ENCODE peak calls at places on chromosomes 6 and 20, in nine cellular contexts. One of them, this sample, is unnamed. For H3K9me3, the result is how much of the 10 kb centered on the place peaks cover.

GRCh38 chr6:3032986-3033385 is 33.3 kb downstream of the NQO2 start:
- DNase-seq in pancreas: no peak
- DNase-seq in upper lobe of right lung: no peak
- DNase-seq in testis: no peak
- DNase-seq in BE2C: no peak
- DNase-seq in CD4-positive, CD25-positive, alpha-beta regulatory T cell: no peak
- DNase-seq in SK-N-MC: no peak
- DNase-seq in left lung: no peak
- DNase-seq in mammary epithelial cell: peak
- DNase-seq in this sample: no peak

GRCh38 chr20:15061955-15062354 is 724.5 kb upstream of the FLRT3 start:
- DNase-seq in pancreas: no peak
- DNase-seq in upper lobe of right lung: no peak
- DNase-seq in testis: peak
- DNase-seq in BE2C: no peak
- DNase-seq in CD4-positive, CD25-positive, alpha-beta regulatory T cell: no peak
- DNase-seq in SK-N-MC: no peak
- DNase-seq in left lung: no peak
- DNase-seq in mammary epithelial cell: peak
- DNase-seq in this sample: no peak

GRCh38 chr6:89371849-89372505 is 19.5 kb upstream of the UBE2J1 start:
- DNase-seq in pancreas: peak
- DNase-seq in upper lobe of right lung: peak
- DNase-seq in testis: peak
- DNase-seq in BE2C: peak
- DNase-seq in CD4-positive, CD25-positive, alpha-beta regulatory T cell: peak
- DNase-seq in SK-N-MC: no peak
- DNase-seq in left lung: peak
- DNase-seq in mammary epithelial cell: peak
- DNase-seq in this sample: peak

GRCh38 chr20:63042448-63043071 is 35.8 kb upstream of the BHLHE23 start:
- DNase-seq in pancreas: no peak
- DNase-seq in upper lobe of right lung: no peak
- DNase-seq in testis: no peak
- DNase-seq in BE2C: peak
- DNase-seq in CD4-positive, CD25-positive, alpha-beta regulatory T cell: no peak
- DNase-seq in SK-N-MC: no peak
- DNase-seq in left lung: no peak
- DNase-seq in mammary epithelial cell: no peak
- DNase-seq in this sample: no peak

GRCh38 chr6:156508126-156508525 is 269.1 kb upstream of the ARID1B start:
- DNase-seq in pancreas: no peak
- DNase-seq in upper lobe of right lung: no peak
- DNase-seq in testis: no peak
- DNase-seq in BE2C: no peak
- DNase-seq in CD4-positive, CD25-positive, alpha-beta regulatory T cell: no peak
- DNase-seq in SK-N-MC: no peak
- DNase-seq in left lung: no peak
- DNase-seq in mammary epithelial cell: no peak
- DNase-seq in this sample: no peak

GRCh38 chr20:43925786-43926185 is 11.1 kb downstream of the TOX2 start:
- DNase-seq in pancreas: no peak
- DNase-seq in upper lobe of right lung: peak
- DNase-seq in testis: peak
- DNase-seq in BE2C: no peak
- DNase-seq in CD4-positive, CD25-positive, alpha-beta regulatory T cell: no peak
- DNase-seq in SK-N-MC: peak
- DNase-seq in left lung: no peak
- DNase-seq in mammary epithelial cell: no peak
- DNase-seq in this sample: no peak

GRCh38 chr6:128630213-128630612 is 109.8 kb upstream of the PTPRK start:
- DNase-seq in pancreas: no peak
- DNase-seq in upper lobe of right lung: no peak
- DNase-seq in testis: no peak
- DNase-seq in BE2C: no peak
- DNase-seq in CD4-positive, CD25-positive, alpha-beta regulatory T cell: no peak
- DNase-seq in SK-N-MC: no peak
- DNase-seq in left lung: no peak
- DNase-seq in mammary epithelial cell: peak
- DNase-seq in this sample: no peak

GRCh38 chr6:150099953-150100352 is 31.0 kb upstream of the ULBP3 start:
- DNase-seq in pancreas: no peak
- DNase-seq in upper lobe of right lung: no peak
- DNase-seq in testis: no peak
- DNase-seq in BE2C: no peak
- DNase-seq in CD4-positive, CD25-positive, alpha-beta regulatory T cell: no peak
- DNase-seq in SK-N-MC: no peak
- DNase-seq in left lung: no peak
- DNase-seq in mammary epithelial cell: no peak
- DNase-seq in this sample: no peak

GRCh38 chr20:43590036-43590391 is 723 bp upstream of the IFT52 start:
- DNase-seq in pancreas: no peak
- DNase-seq in upper lobe of right lung: no peak
- DNase-seq in testis: peak
- DNase-seq in BE2C: peak
- DNase-seq in CD4-positive, CD25-positive, alpha-beta regulatory T cell: no peak
- DNase-seq in SK-N-MC: no peak
- DNase-seq in left lung: no peak
- DNase-seq in mammary epithelial cell: no peak
- DNase-seq in this sample: no peak

GRCh38 chr20:36629719-36630340 is 16.2 kb downstream of the SLA2 start:
- DNase-seq in pancreas: no peak
- DNase-seq in upper lobe of right lung: no peak
- DNase-seq in testis: no peak
- DNase-seq in BE2C: no peak
- DNase-seq in CD4-positive, CD25-positive, alpha-beta regulatory T cell: peak
- DNase-seq in SK-N-MC: no peak
- DNase-seq in left lung: peak
- DNase-seq in mammary epithelial cell: no peak
- DNase-seq in this sample: no peak

GRCh38 chr6:135693971-135694370 is 157.5 kb upstream of the PDE7B start:
- DNase-seq in pancreas: no peak
- DNase-seq in upper lobe of right lung: no peak
- DNase-seq in testis: no peak
- DNase-seq in BE2C: no peak
- DNase-seq in CD4-positive, CD25-positive, alpha-beta regulatory T cell: no peak
- DNase-seq in SK-N-MC: no peak
- DNase-seq in left lung: no peak
- DNase-seq in mammary epithelial cell: no peak
- DNase-seq in this sample: no peak

GRCh38 chr20:15236812-15237211 is 899.4 kb upstream of the FLRT3 start:
- DNase-seq in pancreas: no peak
- DNase-seq in upper lobe of right lung: no peak
- DNase-seq in testis: peak
- DNase-seq in BE2C: peak
- DNase-seq in CD4-positive, CD25-positive, alpha-beta regulatory T cell: no peak
- DNase-seq in SK-N-MC: no peak
- DNase-seq in left lung: no peak
- DNase-seq in mammary epithelial cell: peak
- DNase-seq in this sample: no peak

DNA sequence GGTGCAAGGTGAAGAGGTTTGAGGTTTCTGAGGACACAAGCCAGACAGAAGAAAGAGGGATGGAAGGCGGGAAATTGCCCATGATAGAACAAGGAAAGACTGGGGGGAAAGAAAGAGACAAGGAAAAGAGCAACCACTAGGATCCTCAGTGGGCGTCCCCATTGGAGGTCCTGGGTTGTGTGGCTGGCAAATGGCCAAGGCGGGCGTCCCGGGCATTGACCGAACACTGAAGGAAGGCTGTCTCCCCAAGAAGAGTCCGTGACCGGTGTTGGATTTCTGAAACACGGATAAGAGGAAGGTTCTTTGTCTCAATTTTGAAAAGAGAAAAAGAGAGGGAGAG is 746.6 kb upstream of the ADGRB3 start:
- DNase-seq in pancreas: peak
- DNase-seq in upper lobe of right lung: no peak
- DNase-seq in testis: no peak
- DNase-seq in BE2C: no peak
- DNase-seq in CD4-positive, CD25-positive, alpha-beta regulatory T cell: no peak
- DNase-seq in SK-N-MC: no peak
- DNase-seq in left lung: peak
- DNase-seq in mammary epithelial cell: no peak
- DNase-seq in this sample: no peak
- H3K9me3 ChIP-seq in pancreas: under half
- H3K9me3 ChIP-seq in upper lobe of right lung: under half
- H3K9me3 ChIP-seq in testis: under half
- H3K9me3 ChIP-seq in BE2C: under half
- H3K9me3 ChIP-seq in CD4-positive, CD25-positive, alpha-beta regulatory T cell: under half
- H3K9me3 ChIP-seq in SK-N-MC: under half
- H3K9me3 ChIP-seq in left lung: under half
- H3K9me3 ChIP-seq in mammary epithelial cell: under half
- H3K9me3 ChIP-seq in this sample: under half

GRCh38 chr20:31473331-31474096 is 1.4 kb downstream of the DEFB124 start:
- DNase-seq in pancreas: no peak
- DNase-seq in upper lobe of right lung: no peak
- DNase-seq in testis: no peak
- DNase-seq in BE2C: no peak
- DNase-seq in CD4-positive, CD25-positive, alpha-beta regulatory T cell: no peak
- DNase-seq in SK-N-MC: no peak
- DNase-seq in left lung: no peak
- DNase-seq in mammary epithelial cell: no peak
- DNase-seq in this sample: no peak

GRCh38 chr20:31475472-31476312 is 604 bp downstream of the REM1 start:
- DNase-seq in pancreas: no peak
- DNase-seq in upper lobe of right lung: no peak
- DNase-seq in testis: no peak
- DNase-seq in BE2C: no peak
- DNase-seq in CD4-positive, CD25-positive, alpha-beta regulatory T cell: no peak
- DNase-seq in SK-N-MC: no peak
- DNase-seq in left lung: no peak
- DNase-seq in mammary epithelial cell: no peak
- DNase-seq in this sample: no peak

GRCh38 chr20:31475032-31475431 is at the start of the genes DEFB124 and REM1:
- DNase-seq in pancreas: no peak
- DNase-seq in upper lobe of right lung: peak
- DNase-seq in testis: peak
- DNase-seq in BE2C: peak
- DNase-seq in CD4-positive, CD25-positive, alpha-beta regulatory T cell: no peak
- DNase-seq in SK-N-MC: no peak
- DNase-seq in left lung: peak
- DNase-seq in mammary epithelial cell: no peak
- DNase-seq in this sample: no peak

GRCh38 chr20:31472395-31473330 is 2.3 kb downstream of the DEFB124 start:
- DNase-seq in pancreas: no peak
- DNase-seq in upper lobe of right lung: no peak
- DNase-seq in testis: peak
- DNase-seq in BE2C: no peak
- DNase-seq in CD4-positive, CD25-positive, alpha-beta regulatory T cell: no peak
- DNase-seq in SK-N-MC: no peak
- DNase-seq in left lung: no peak
- DNase-seq in mammary epithelial cell: no peak
- DNase-seq in this sample: no peak

DNA sequence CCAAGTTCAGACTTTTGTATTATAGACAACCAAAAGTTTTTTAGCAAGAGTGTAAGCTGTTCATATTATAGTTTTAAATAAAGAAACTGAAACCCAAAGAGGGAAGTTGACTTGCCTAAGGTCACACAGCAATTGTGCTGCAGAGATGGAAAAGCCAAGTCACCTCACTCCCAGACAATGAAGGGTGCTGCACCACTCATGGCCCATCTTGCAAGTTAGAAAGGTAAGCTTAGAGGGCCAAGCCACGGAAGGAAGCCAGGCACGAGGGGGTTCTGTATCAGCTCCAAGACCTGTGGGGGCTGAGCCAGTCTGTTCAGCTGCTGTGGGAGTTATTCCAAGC is 860 bp downstream of the DEFB124 start:
- DNase-seq in pancreas: no peak
- DNase-seq in upper lobe of right lung: no peak
- DNase-seq in testis: no peak
- DNase-seq in BE2C: no peak
- DNase-seq in CD4-positive, CD25-positive, alpha-beta regulatory T cell: no peak
- DNase-seq in SK-N-MC: no peak
- DNase-seq in left lung: no peak
- DNase-seq in mammary epithelial cell: no peak
- DNase-seq in this sample: no peak
- H3K9me3 ChIP-seq in pancreas: under half
- H3K9me3 ChIP-seq in upper lobe of right lung: under half
- H3K9me3 ChIP-seq in testis: under half
- H3K9me3 ChIP-seq in BE2C: under half
- H3K9me3 ChIP-seq in CD4-positive, CD25-positive, alpha-beta regulatory T cell: under half
- H3K9me3 ChIP-seq in SK-N-MC: under half
- H3K9me3 ChIP-seq in left lung: under half
- H3K9me3 ChIP-seq in mammary epithelial cell: under half
- H3K9me3 ChIP-seq in this sample: under half

DNA sequence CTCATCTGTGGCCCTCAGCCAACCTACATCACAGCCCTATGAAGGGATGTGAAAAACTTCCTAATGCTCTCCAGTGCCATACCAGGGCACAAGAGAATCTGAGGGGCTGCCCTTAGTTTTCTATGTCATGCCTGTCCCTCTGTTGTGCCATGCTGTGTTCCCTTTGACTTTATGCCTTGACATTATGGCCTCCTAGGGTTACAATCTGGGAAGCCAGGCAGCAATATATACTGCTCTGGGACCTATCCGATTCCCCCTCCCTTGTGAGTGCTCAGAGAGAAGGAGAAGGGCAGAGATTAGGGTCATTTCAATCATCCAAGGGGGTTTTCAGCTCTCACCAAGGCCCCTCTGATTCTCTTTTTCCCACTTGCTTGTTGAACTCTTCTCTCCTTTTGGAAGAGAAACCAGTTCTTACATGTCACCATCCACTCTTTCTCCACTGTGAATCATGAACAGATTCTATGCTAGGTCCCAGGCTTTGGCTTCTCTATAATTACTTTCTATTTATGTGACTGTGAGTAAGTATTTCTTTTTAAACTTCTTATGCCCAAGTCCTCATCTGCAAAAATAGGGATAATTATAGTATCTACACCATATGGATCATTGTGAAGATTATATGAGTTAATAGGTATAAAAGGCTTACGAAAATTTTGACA is 14.2 kb upstream of the FRK start:
- DNase-seq in pancreas: no peak
- DNase-seq in upper lobe of right lung: no peak
- DNase-seq in testis: no peak
- DNase-seq in BE2C: no peak
- DNase-seq in CD4-positive, CD25-positive, alpha-beta regulatory T cell: no peak
- DNase-seq in SK-N-MC: no peak
- DNase-seq in left lung: no peak
- DNase-seq in mammary epithelial cell: peak
- DNase-seq in this sample: no peak
- H3K9me3 ChIP-seq in pancreas: under half
- H3K9me3 ChIP-seq in upper lobe of right lung: under half
- H3K9me3 ChIP-seq in testis: under half
- H3K9me3 ChIP-seq in BE2C: under half
- H3K9me3 ChIP-seq in CD4-positive, CD25-positive, alpha-beta regulatory T cell: under half
- H3K9me3 ChIP-seq in SK-N-MC: under half
- H3K9me3 ChIP-seq in left lung: under half
- H3K9me3 ChIP-seq in mammary epithelial cell: under half
- H3K9me3 ChIP-seq in this sample: under half

DNA sequence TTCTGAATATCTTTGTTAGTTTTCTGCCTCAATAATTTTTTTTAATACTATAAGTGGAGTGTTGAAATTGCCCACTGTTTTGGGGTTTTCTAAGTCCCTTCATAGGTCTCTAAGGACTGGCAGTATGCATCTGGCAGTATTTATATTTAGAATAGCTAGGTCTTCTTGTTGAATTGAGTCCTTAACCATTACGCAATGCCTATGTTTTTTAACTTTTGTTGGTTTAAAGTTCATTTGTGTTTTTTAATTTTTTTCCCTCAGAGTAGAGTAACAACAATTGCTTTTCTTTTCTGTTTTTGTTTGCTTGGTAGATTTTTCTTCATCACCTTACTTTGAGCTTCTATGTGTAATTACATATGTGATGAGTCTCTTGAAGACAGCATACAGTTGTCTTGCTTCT is 375.9 kb upstream of the EYS start:
- DNase-seq in pancreas: no peak
- DNase-seq in upper lobe of right lung: no peak
- DNase-seq in testis: no peak
- DNase-seq in BE2C: no peak
- DNase-seq in CD4-positive, CD25-positive, alpha-beta regulatory T cell: no peak
- DNase-seq in SK-N-MC: no peak
- DNase-seq in left lung: no peak
- DNase-seq in mammary epithelial cell: no peak
- DNase-seq in this sample: no peak
- H3K9me3 ChIP-seq in pancreas: under half
- H3K9me3 ChIP-seq in upper lobe of right lung: under half
- H3K9me3 ChIP-seq in testis: under half
- H3K9me3 ChIP-seq in BE2C: under half
- H3K9me3 ChIP-seq in CD4-positive, CD25-positive, alpha-beta regulatory T cell: under half
- H3K9me3 ChIP-seq in SK-N-MC: under half
- H3K9me3 ChIP-seq in left lung: under half
- H3K9me3 ChIP-seq in mammary epithelial cell: under half
- H3K9me3 ChIP-seq in this sample: under half

This sample was measured in T-helper 17 cell.